ENCODE peak calls at places on chromosomes 4 and X, in eight cellular contexts. D is stromal cell of bone marrow; Z is memory B cell; Y is uterus; I is activated effector memory CD4-positive, alpha-beta T cell treated with anti-CD3 and anti-CD28 coated beads, Interleukin-2, amount 50 U/mL, for 16 hours; F is fibroblast of the conjunctiva; V is psoas muscle; J is GM04504. O is an unnamed sample.
A peak's percentile ranks its signal among the peaks of the same experiment; 100 is the strongest.

GRCh38 chr4:138835833-138836521 is 179.6 kb upstream of the NOCT start:
- DNase-seq in Y (no peak), I (no peak), D (peak; percentile 9), Z (no peak), V (no peak), J (no peak), F (peak; percentile 14), O (no peak)

GRCh38 chrX:110167952-110168451 is 149.9 kb downstream of the AMMECR1 start:
- DNase-seq in F (no peak), V (no peak), Y (no peak), D (no peak), I (peak; percentile 83), Z (peak; percentile 36), J (no peak), O (no peak)

GRCh38 chr4:8308856-8309771 is 39.6 kb downstream of the HTRA3 start:
- DNase-seq in F (peak; percentile 8), Z (no peak), V (peak; percentile 80), J (no peak), I (peak; percentile 55), Y (peak; percentile 81), D (no peak), O (no peak)

GRCh38 chr4:81227968-81228367 is 12.9 kb upstream of the PRKG2 start:
- DNase-seq in I (no peak), F (no peak), D (no peak), J (no peak), Z (no peak), V (no peak), Y (no peak), O (no peak)

GRCh38 chr4:124974163-124974562 is 261.6 kb upstream of the ANKRD50 start:
- DNase-seq in F (no peak), V (no peak), J (no peak), Y (no peak), Z (no peak), D (no peak), I (no peak), O (no peak)

GRCh38 chrX:8868070-8868795 is 67.0 kb upstream of the FAM9A start:
- DNase-seq in Z (no peak), V (no peak), J (no peak), I (no peak), Y (no peak), D (no peak), F (no peak), O (no peak)

GRCh38 chrX:111507931-111508330 is 3.5 kb upstream of the SERTM2 start:
- DNase-seq in Z (no peak), J (no peak), I (no peak), F (no peak), V (no peak), D (no peak), Y (no peak), O (no peak)

GRCh38 chr4:98203406-98204235 is 57.6 kb upstream of the RAP1GDS1 start:
- DNase-seq in V (no peak), J (no peak), D (no peak), F (no peak), Z (peak; percentile 23), I (no peak), Y (no peak), O (no peak)

GRCh38 chr4:179626687-179627086 is 2184.4 kb upstream of the AGA start:
- DNase-seq in I (no peak), Z (no peak), Y (no peak), F (no peak), V (no peak), D (no peak), J (no peak), O (no peak)

GRCh38 chr4:80136238-80136637 is 61.1 kb upstream of the PRDM8 start:
- DNase-seq in Z (no peak), I (no peak), Y (no peak), F (no peak), V (no peak), D (no peak), J (no peak), O (no peak)

GRCh38 chrX:72126539-72127140 is 5.1 kb downstream of the RTL5 start:
- DNase-seq in V (peak; percentile 83), Y (peak; percentile 87), Z (peak; percentile 87), I (peak; percentile 92), D (peak; percentile 92), J (peak; percentile 75), F (peak; percentile 82), O (peak; percentile 65)

GRCh38 chrX:12999422-12999821 is 24.5 kb downstream of the TMSB4X start:
- DNase-seq in F (no peak), Z (no peak), Y (no peak), J (no peak), I (peak; percentile 80), V (no peak), D (no peak), O (no peak)

GRCh38 chrX:101419489-101419888 is 11.5 kb downstream of the HNRNPH2 start:
- DNase-seq in Z (no peak), D (no peak), J (no peak), I (no peak), Y (no peak), F (no peak), V (no peak), O (no peak)

GRCh38 chrX:13545731-13546130 is 23.7 kb upstream of the EGFL6 start:
- DNase-seq in I (no peak), D (no peak), Z (no peak), Y (no peak), V (no peak), J (no peak), F (no peak), O (no peak)

GRCh38 chr4:24599275-24599674 is 14.9 kb upstream of the DHX15 start:
- DNase-seq in Y (no peak), I (no peak), J (no peak), D (no peak), Z (no peak), V (no peak), F (no peak), O (no peak)

GRCh38 chr4:40881096-40881495 is 131.3 kb downstream of the NSUN7 start:
- DNase-seq in F (no peak), J (no peak), V (no peak), Y (no peak), I (no peak), Z (no peak), D (no peak), O (no peak)

GRCh38 chr4:76306882-76307669 is 543 bp downstream of the STBD1 start:
- DNase-seq in V (peak; percentile 71), J (peak; percentile 39), D (no peak), Y (peak; percentile 57), Z (no peak), I (peak; percentile 66), F (peak; percentile 16), O (no peak)

GRCh38 chrX:104852241-104852640 is 286.2 kb downstream of the IL1RAPL2 start:
- DNase-seq in F (no peak), I (no peak), J (no peak), Y (no peak), D (no peak), V (no peak), Z (no peak), O (no peak)

GRCh38 chrX:103817502-103817901 is 14.6 kb downstream of the RAB9B start:
- DNase-seq in Z (peak; percentile 36), Y (no peak), F (peak; percentile 21), J (no peak), V (no peak), I (no peak), D (no peak), O (peak; percentile 17)

GRCh38 chrX:78029663-78030062 is 60.2 kb upstream of the PGAM4 start:
- DNase-seq in V (no peak), F (peak; percentile 8), Y (no peak), I (no peak), D (peak; percentile 6), J (peak; percentile 7), Z (no peak), O (no peak)

GRCh38 chr4:151175754-151176153 is 76.3 kb downstream of the RPS3A start:
- DNase-seq in F (no peak), V (no peak), D (no peak), Y (no peak), J (no peak), I (no peak), Z (no peak), O (no peak)

GRCh38 chr4:86055898-86056297 is 304.0 kb downstream of the MAPK10 start:
- DNase-seq in V (no peak), Y (no peak), J (no peak), I (no peak), D (peak; percentile 36), Z (no peak), F (peak; percentile 44), O (no peak)